ENCODE peak calls at places on chromosome 6, in nine cellular contexts. K is esophagus squamous epithelium; R is suprapubic skin; X is OCI-LY7; S is uterus; Z is colonic mucosa; D is A549; G is CD8-positive, alpha-beta memory T cell; L is CD4-positive, CD25-positive, alpha-beta regulatory T cell. J is an unnamed sample. For H3K4me1 and H3K9me3, the result is how much of the 10 kb centered on the place peaks cover.

GRCh38 chr6:41497994-41498393 is 48.2 kb upstream of the FOXP4 start:
- DNase-seq in K (no peak), R (no peak), X (no peak), S (no peak), Z (no peak), D (no peak), G (no peak), L (no peak), J (no peak)

GRCh38 chr6:132418566-132418965 is 17.3 kb upstream of the MOXD1 start:
- DNase-seq in K (no peak), R (no peak), X (no peak), S (no peak), Z (no peak), D (no peak), G (no peak), L (no peak), J (no peak)

GRCh38 chr6:130537447-130537846 is 171.6 kb downstream of the TMEM200A start:
- DNase-seq in K (no peak), R (no peak), X (no peak), S (no peak), Z (no peak), D (no peak), G (no peak), L (no peak), J (no peak)

GRCh38 chr6:129852257-129852858 is 8.8 kb downstream of the TMEM244 start:
- DNase-seq in K (no peak), R (no peak), X (no peak), S (no peak), Z (no peak), D (no peak), G (no peak), L (no peak), J (no peak)

GRCh38 chr6:11535801-11536230 is 1.7 kb upstream of the TMEM170B start:
- DNase-seq in K (no peak), R (no peak), X (no peak), S (no peak), Z (peak), D (no peak), G (no peak), L (no peak), J (no peak)

GRCh38 chr6:126546771-126547170 is 206.9 kb downstream of the CENPW start:
- DNase-seq in K (no peak), R (no peak), X (no peak), S (no peak), Z (no peak), D (no peak), G (no peak), L (no peak), J (no peak)

GRCh38 chr6:98657764-98658163 is 176.6 kb upstream of the POU3F2 start:
- DNase-seq in K (no peak), R (no peak), X (peak), S (no peak), Z (peak), D (no peak), G (no peak), L (no peak), J (peak)

GRCh38 chr6:113595921-113596376 is 261.2 kb upstream of the MARCKS start:
- DNase-seq in K (no peak), R (no peak), X (no peak), S (peak), Z (peak), D (no peak), G (no peak), L (no peak), J (no peak)

GRCh38 chr6:85490516-85491248 is 40.8 kb downstream of the NT5E start:
- DNase-seq in K (no peak), R (no peak), X (no peak), S (no peak), Z (no peak), D (no peak), G (no peak), L (no peak), J (no peak)

DNA sequence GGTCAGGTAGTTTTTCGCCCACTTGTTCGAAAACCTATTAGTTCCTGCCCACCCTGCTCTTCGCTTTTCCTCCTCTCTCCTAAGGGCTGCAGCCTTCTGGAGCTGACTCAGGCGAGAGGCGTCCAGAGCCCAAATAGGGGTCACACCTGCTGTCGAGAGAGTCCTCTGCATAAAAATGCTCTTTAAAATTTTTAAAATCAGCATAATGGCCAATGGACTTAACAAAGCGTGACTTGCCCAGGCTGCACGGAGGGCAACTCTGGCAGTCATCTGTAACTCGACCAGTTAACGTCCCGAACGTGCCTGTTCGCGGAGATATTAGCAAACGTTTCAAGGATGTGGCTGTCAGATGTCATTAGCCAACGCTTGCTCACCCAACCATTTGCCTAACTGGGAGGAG is 32.2 kb downstream of the TFAP2B start:
- DNase-seq in K (no peak), R (no peak), X (no peak), S (no peak), Z (no peak), D (no peak), G (no peak), L (no peak), J (no peak)
- H3K4me3 ChIP-seq in K (peak), R (peak), X (no peak), S (no peak), Z (no peak), D (no peak), G (no peak), L (no peak), J (no peak)

GRCh38 chr6:134849920-134850447 is 99.9 kb downstream of the ALDH8A1 start:
- DNase-seq in K (no peak), R (no peak), X (no peak), S (no peak), Z (no peak), D (no peak), G (no peak), L (no peak), J (no peak)

GRCh38 chr6:134844120-134844519 is 105.8 kb downstream of the ALDH8A1 start:
- DNase-seq in K (no peak), R (no peak), X (no peak), S (no peak), Z (no peak), D (no peak), G (no peak), L (no peak), J (no peak)

GRCh38 chr6:134846031-134846430 is 103.9 kb downstream of the ALDH8A1 start:
- DNase-seq in K (no peak), R (no peak), X (no peak), S (no peak), Z (no peak), D (no peak), G (no peak), L (no peak), J (no peak)

GRCh38 chr6:134848076-134848475 is 101.8 kb downstream of the ALDH8A1 start:
- DNase-seq in K (no peak), R (no peak), X (no peak), S (no peak), Z (peak), D (no peak), G (no peak), L (no peak), J (no peak)

GRCh38 chr6:134846865-134847264 is 103.0 kb downstream of the ALDH8A1 start:
- DNase-seq in K (no peak), R (no peak), X (no peak), S (no peak), Z (no peak), D (no peak), G (no peak), L (no peak), J (no peak)
- H3K4me1 ChIP-seq in K (under half), R (under half), X (under half), S (under half), Z (under half), D (under half), G (under half), L (under half), J (under half)

DNA sequence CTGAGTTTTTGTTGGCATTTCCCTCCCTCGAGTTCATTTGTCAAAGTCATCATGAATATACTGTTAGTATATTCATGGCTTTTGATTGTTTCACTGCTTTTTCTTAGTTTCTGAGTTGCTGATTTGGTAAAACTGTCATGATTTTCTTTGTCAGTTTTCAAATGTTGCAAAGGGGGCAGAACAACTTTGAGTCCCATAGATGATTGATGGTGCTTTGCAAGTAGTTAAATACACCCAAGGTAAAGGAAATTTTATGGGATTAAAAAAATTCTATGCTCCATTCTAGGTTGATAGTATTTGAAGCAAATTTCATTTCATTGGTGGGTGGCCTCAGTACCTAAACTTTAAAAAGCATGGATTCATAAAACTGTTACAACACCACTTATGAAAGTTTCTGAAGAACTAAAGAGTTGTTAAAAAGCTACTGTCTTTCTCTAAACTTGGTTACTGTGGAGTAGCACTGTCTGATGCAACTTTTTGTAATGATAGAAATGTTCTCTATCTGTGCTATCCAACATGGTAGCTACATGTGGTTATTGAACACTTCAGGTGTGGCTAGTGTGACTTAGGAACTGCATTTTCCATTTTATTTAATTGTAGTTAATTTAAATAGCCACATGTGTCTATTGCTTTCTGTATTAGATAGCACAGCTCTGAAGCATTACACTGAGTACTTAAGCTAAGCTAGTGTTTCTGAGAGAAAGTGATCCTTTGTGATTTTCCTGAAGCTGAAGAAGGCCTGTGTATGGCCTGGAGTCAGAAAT is 153.6 kb downstream of the ZFAND3 start:
- DNase-seq in K (no peak), R (no peak), X (no peak), S (no peak), Z (no peak), D (no peak), G (no peak), L (no peak), J (no peak)
- H3K9me3 ChIP-seq in K (under half), R (under half), X (under half), S (under half), Z (under half), D (under half), G (under half), L (under half), J (under half)

GRCh38 chr6:169251371-169251802 is 2.3 kb downstream of the THBS2 start:
- DNase-seq in K (no peak), R (peak), X (no peak), S (no peak), Z (no peak), D (no peak), G (no peak), L (no peak), J (peak)

GRCh38 chr6:169253341-169253740 is 305 bp downstream of the THBS2 start:
- DNase-seq in K (no peak), R (no peak), X (no peak), S (no peak), Z (no peak), D (no peak), G (no peak), L (no peak), J (no peak)

GRCh38 chr6:169250660-169251059 is 3.0 kb downstream of the THBS2 start:
- DNase-seq in K (no peak), R (peak), X (no peak), S (no peak), Z (no peak), D (peak), G (no peak), L (no peak), J (no peak)

GRCh38 chr6:169252805-169253189 is 849 bp downstream of the THBS2 start:
- DNase-seq in K (no peak), R (peak), X (no peak), S (no peak), Z (no peak), D (no peak), G (no peak), L (no peak), J (no peak)

DNA sequence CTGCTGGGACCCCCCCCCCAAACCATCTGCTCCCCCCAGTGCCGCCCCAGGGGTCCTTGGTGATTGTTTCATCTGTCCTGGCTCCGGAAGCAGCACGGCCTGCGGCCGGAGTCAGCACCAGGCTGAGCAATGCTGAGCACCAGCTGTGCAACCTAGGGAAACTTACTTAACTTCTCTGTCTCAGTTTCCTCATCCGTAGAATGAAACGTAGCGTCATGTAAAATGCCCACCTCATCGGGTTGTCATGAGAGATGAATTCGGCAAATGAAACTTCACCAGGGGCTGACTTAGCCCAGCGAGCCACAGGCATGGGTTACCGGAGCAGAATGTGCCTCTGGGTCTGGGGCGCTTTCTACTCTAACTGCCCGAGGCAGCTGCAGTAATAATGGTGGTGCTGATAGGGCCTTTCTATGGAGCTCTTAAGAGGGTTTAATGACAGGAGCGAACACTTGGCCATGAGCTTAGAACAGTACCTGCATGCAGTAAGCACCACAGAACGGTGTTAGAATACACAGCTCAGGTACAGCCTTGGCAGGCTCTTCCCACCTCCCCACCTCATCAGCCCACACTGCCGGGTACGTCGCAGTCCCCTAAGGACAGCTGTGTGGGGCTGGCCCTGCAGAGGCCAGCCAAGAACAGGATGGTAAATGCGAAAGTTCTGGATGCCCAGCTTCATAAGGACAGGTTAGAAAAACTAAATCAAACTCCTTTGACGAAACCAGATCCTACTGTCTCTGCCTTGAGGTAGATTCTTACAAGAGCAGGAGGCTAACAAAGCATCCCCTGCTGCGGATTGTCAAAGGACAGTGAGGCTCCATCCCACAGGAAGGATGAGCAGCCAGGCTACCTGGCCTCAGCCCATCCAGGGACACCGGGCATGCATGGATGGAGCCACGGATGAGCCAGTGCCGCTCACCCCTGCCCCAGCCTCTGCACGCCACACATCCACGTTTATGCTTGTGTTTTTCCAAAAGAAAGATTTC is 1.5 kb downstream of the THBS2 start:
- DNase-seq in K (no peak), R (peak), X (no peak), S (no peak), Z (no peak), D (no peak), G (no peak), L (no peak), J (no peak)
- H3K4me3 ChIP-seq in K (peak), R (peak), X (no peak), S (peak), Z (no peak), D (no peak), G (no peak), L (no peak), J (no peak)

GRCh38 chr6:144395835-144396234 is 110.7 kb downstream of the UTRN start:
- DNase-seq in K (no peak), R (no peak), X (no peak), S (no peak), Z (no peak), D (no peak), G (no peak), L (no peak), J (no peak)

GRCh38 chr6:144400321-144400720 is 115.2 kb downstream of the UTRN start:
- DNase-seq in K (no peak), R (no peak), X (no peak), S (no peak), Z (no peak), D (no peak), G (no peak), L (no peak), J (no peak)

GRCh38 chr6:144395014-144395413 is 109.9 kb downstream of the UTRN start:
- DNase-seq in K (no peak), R (no peak), X (no peak), S (no peak), Z (no peak), D (no peak), G (no peak), L (no peak), J (no peak)

GRCh38 chr6:144394209-144394608 is 109.1 kb downstream of the UTRN start:
- DNase-seq in K (no peak), R (no peak), X (no peak), S (no peak), Z (no peak), D (no peak), G (no peak), L (no peak), J (no peak)

DNA sequence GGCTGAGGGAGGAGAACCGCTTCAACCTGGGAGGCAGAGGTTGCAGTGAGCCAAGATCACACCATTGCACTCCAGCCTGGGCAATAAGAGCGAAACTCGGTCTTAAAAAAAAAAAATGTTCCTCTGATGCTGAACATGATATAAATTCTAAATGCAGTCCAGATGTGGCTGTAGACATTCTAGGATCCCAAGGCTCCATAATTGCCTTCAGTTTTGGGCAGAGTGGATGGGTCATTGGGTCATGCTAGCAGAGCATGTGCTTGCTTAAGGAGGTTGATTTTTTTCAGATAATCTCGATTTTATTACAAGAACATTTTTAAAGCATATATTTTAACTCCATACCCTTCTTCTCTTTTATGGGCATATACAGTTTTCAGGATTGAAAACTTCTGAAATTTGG is 112.0 kb downstream of the UTRN start:
- DNase-seq in K (no peak), R (no peak), X (no peak), S (no peak), Z (no peak), D (no peak), G (no peak), L (no peak), J (no peak)
- H3K4me1 ChIP-seq in K (under half), R (under half), X (under half), S (under half), Z (under half), D (under half), G (under half), L (under half), J (under half)

DNA sequence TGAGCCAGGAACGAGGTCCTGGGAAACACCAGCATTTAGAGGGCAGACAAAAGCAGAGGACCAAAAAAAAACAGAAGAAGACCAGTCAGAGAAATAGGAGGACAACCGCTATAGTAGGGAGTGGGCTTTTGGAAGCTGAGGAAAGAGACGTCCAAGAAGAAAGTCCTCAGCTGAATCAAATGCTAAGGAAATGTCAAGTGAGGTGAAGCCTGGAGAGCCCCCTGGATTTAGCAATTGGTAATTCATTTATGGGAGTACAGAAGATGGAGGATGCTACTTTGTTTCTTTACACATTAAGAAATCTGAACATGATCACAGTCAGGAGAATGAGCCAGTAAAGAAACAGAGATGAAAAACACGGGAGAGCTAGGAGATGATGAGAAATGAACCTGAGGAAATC is 41.1 kb downstream of the LRP11 start:
- DNase-seq in K (no peak), R (no peak), X (peak), S (no peak), Z (no peak), D (no peak), G (no peak), L (no peak), J (no peak)
- H3K9me3 ChIP-seq in K (under half), R (under half), X (under half), S (under half), Z (under half), D (under half), G (under half), L (under half), J (under half)

GRCh38 chr6:121652726-121653623 is 217.5 kb downstream of the GJA1 start:
- DNase-seq in K (no peak), R (no peak), X (no peak), S (no peak), Z (no peak), D (peak), G (no peak), L (no peak), J (no peak)
- H3K4me3 ChIP-seq in K (no peak), R (no peak), X (no peak), S (no peak), Z (no peak), D (no peak), G (no peak), L (no peak), J (no peak)

GRCh38 chr6:167831281-167831680 is 4.6 kb downstream of the AFDN start:
- DNase-seq in K (no peak), R (no peak), X (no peak), S (no peak), Z (no peak), D (no peak), G (no peak), L (no peak), J (no peak)

GRCh38 chr6:167836722-167837121 is 10.0 kb downstream of the AFDN start:
- DNase-seq in K (no peak), R (no peak), X (no peak), S (no peak), Z (no peak), D (no peak), G (no peak), L (no peak), J (no peak)

GRCh38 chr6:167835260-167835659 is 8.5 kb downstream of the AFDN start:
- DNase-seq in K (no peak), R (no peak), X (no peak), S (no peak), Z (no peak), D (no peak), G (no peak), L (no peak), J (no peak)

GRCh38 chr6:167832497-167833395 is 6.0 kb downstream of the AFDN start:
- DNase-seq in K (no peak), R (no peak), X (no peak), S (no peak), Z (no peak), D (no peak), G (no peak), L (no peak), J (no peak)

GRCh38 chr6:167833396-167833763 is 6.7 kb downstream of the AFDN start:
- DNase-seq in K (no peak), R (no peak), X (no peak), S (no peak), Z (no peak), D (no peak), G (no peak), L (no peak), J (no peak)
- H3K4me1 ChIP-seq in K (under half), R (under half), X (under half), S (under half), Z (under half), D (under half), G (under half), L (under half), J (half or more)